ENCODE peak calls at places on chromosome 19, in seven cellular contexts. One of them, this sample, is unnamed.

GRCh38 chr19:41792513-41793413 is 3.6 kb upstream of the CEACAM3 start:
- DNase-seq in colonic mucosa: peak
- DNase-seq in psoas muscle: peak
- DNase-seq in right cardiac atrium: peak
- DNase-seq in HT-29: peak
- DNase-seq in activated gamma-delta T cell treated with Interleukin-2 at 50 U/mL for 16 hours: peak
- DNase-seq in left colon: peak
- DNase-seq in this sample: no peak

GRCh38 chr19:54030895-54031586 is 32.7 kb downstream of the VSTM1 start:
- DNase-seq in colonic mucosa: no peak
- DNase-seq in psoas muscle: no peak
- DNase-seq in right cardiac atrium: no peak
- DNase-seq in HT-29: peak
- DNase-seq in activated gamma-delta T cell treated with Interleukin-2 at 50 U/mL for 16 hours: no peak
- DNase-seq in left colon: no peak
- DNase-seq in this sample: no peak

GRCh38 chr19:53612762-53613526 is 18.9 kb upstream of the DPRX start:
- DNase-seq in colonic mucosa: no peak
- DNase-seq in psoas muscle: no peak
- DNase-seq in right cardiac atrium: no peak
- DNase-seq in HT-29: peak
- DNase-seq in activated gamma-delta T cell treated with Interleukin-2 at 50 U/mL for 16 hours: no peak
- DNase-seq in left colon: no peak
- DNase-seq in this sample: no peak

GRCh38 chr19:56942749-56943148 is 102.2 kb upstream of the PEG3 start:
- DNase-seq in colonic mucosa: peak
- DNase-seq in psoas muscle: peak
- DNase-seq in right cardiac atrium: peak
- DNase-seq in HT-29: no peak
- DNase-seq in activated gamma-delta T cell treated with Interleukin-2 at 50 U/mL for 16 hours: no peak
- DNase-seq in left colon: peak
- DNase-seq in this sample: no peak

GRCh38 chr19:6260912-6261636 is 18.7 kb downstream of the MLLT1 start:
- DNase-seq in colonic mucosa: no peak
- DNase-seq in psoas muscle: no peak
- DNase-seq in right cardiac atrium: peak
- DNase-seq in HT-29: no peak
- DNase-seq in activated gamma-delta T cell treated with Interleukin-2 at 50 U/mL for 16 hours: peak
- DNase-seq in left colon: no peak
- DNase-seq in this sample: no peak

GRCh38 chr19:55354698-55355212 is at the start of gene COX6B2:
- DNase-seq in colonic mucosa: no peak
- DNase-seq in psoas muscle: no peak
- DNase-seq in right cardiac atrium: no peak
- DNase-seq in HT-29: no peak
- DNase-seq in activated gamma-delta T cell treated with Interleukin-2 at 50 U/mL for 16 hours: no peak
- DNase-seq in left colon: no peak
- DNase-seq in this sample: no peak

GRCh38 chr19:14795078-14795721 is 16.8 kb upstream of the ADGRE2 start:
- DNase-seq in colonic mucosa: no peak
- DNase-seq in psoas muscle: no peak
- DNase-seq in right cardiac atrium: no peak
- DNase-seq in HT-29: no peak
- DNase-seq in activated gamma-delta T cell treated with Interleukin-2 at 50 U/mL for 16 hours: no peak
- DNase-seq in left colon: no peak
- DNase-seq in this sample: peak

GRCh38 chr19:38062959-38063786 is 156.2 kb downstream of the SIPA1L3 start:
- DNase-seq in colonic mucosa: no peak
- DNase-seq in psoas muscle: no peak
- DNase-seq in right cardiac atrium: no peak
- DNase-seq in HT-29: no peak
- DNase-seq in activated gamma-delta T cell treated with Interleukin-2 at 50 U/mL for 16 hours: no peak
- DNase-seq in left colon: no peak
- DNase-seq in this sample: no peak

GRCh38 chr19:4374451-4375163 is 25.7 kb downstream of the SH3GL1 start:
- DNase-seq in colonic mucosa: peak
- DNase-seq in psoas muscle: peak
- DNase-seq in right cardiac atrium: peak
- DNase-seq in HT-29: peak
- DNase-seq in activated gamma-delta T cell treated with Interleukin-2 at 50 U/mL for 16 hours: no peak
- DNase-seq in left colon: peak
- DNase-seq in this sample: peak

GRCh38 chr19:42325896-42326771 is 699 bp downstream of the MEGF8 start:
- DNase-seq in colonic mucosa: peak
- DNase-seq in psoas muscle: peak
- DNase-seq in right cardiac atrium: peak
- DNase-seq in HT-29: no peak
- DNase-seq in activated gamma-delta T cell treated with Interleukin-2 at 50 U/mL for 16 hours: no peak
- DNase-seq in left colon: peak
- DNase-seq in this sample: peak

GRCh38 chr19:17337675-17338439 is 504 bp downstream of the GTPBP3 start:
- DNase-seq in colonic mucosa: peak
- DNase-seq in psoas muscle: no peak
- DNase-seq in right cardiac atrium: no peak
- DNase-seq in HT-29: peak
- DNase-seq in activated gamma-delta T cell treated with Interleukin-2 at 50 U/mL for 16 hours: no peak
- DNase-seq in left colon: peak
- DNase-seq in this sample: no peak

GRCh38 chr19:30374791-30375650 is 2.8 kb downstream of the ZNF536 start:
- DNase-seq in colonic mucosa: no peak
- DNase-seq in psoas muscle: no peak
- DNase-seq in right cardiac atrium: no peak
- DNase-seq in HT-29: no peak
- DNase-seq in activated gamma-delta T cell treated with Interleukin-2 at 50 U/mL for 16 hours: no peak
- DNase-seq in left colon: no peak
- DNase-seq in this sample: no peak

GRCh38 chr19:41174297-41174928 is 18.6 kb upstream of the CYP2S1 start:
- DNase-seq in colonic mucosa: peak
- DNase-seq in psoas muscle: no peak
- DNase-seq in right cardiac atrium: no peak
- DNase-seq in HT-29: peak
- DNase-seq in activated gamma-delta T cell treated with Interleukin-2 at 50 U/mL for 16 hours: no peak
- DNase-seq in left colon: peak
- DNase-seq in this sample: no peak

This sample was measured in right atrium auricular region.